ENCODE peak calls at places on chromosomes 11 and 22, in five cellular contexts. Z, X, A, L and K are unnamed samples.

GRCh38 chr22:22342697-22343602 is 98.4 kb downstream of the VPREB1 start:
- DNase-seq in Z (peak; percentile 55), X (peak; percentile 52), A (no peak), L (peak; percentile 37), K (peak; percentile 43)

GRCh38 chr22:46085831-46086576 is 64.3 kb upstream of the PPARA start:
- DNase-seq in Z (no peak), X (no peak), A (no peak), L (peak; percentile 63), K (peak; percentile 90)

GRCh38 chr11:69080361-69080973 is 31.7 kb downstream of the TPCN2 start:
- DNase-seq in Z (no peak), X (no peak), A (no peak), L (peak; percentile 32), K (peak; percentile 40)

GRCh38 chr11:6618117-6619020 is 853 bp downstream of the TPP1 start:
- DNase-seq in Z (peak; percentile 31), X (peak; percentile 43), A (peak; percentile 59), L (peak; percentile 78), K (no peak)

GRCh38 chr11:19185516-19186052 is 16.2 kb downstream of the CSRP3 start:
- DNase-seq in Z (no peak), X (no peak), A (no peak), L (no peak), K (no peak)

GRCh38 chr11:69267395-69267805 is 26.6 kb upstream of the MYEOV start:
- DNase-seq in Z (no peak), X (no peak), A (no peak), L (no peak), K (no peak)

GRCh38 chr22:46865052-46865434 is 102.6 kb downstream of the TBC1D22A start:
- DNase-seq in Z (no peak), X (no peak), A (no peak), L (no peak), K (no peak)

GRCh38 chr11:102070766-102071165 is 23.5 kb downstream of the CFAP300 start:
- DNase-seq in Z (no peak), X (no peak), A (no peak), L (no peak), K (no peak)

GRCh38 chr22:29030618-29031235 is 30.9 kb downstream of the C22orf31 start:
- DNase-seq in Z (no peak), X (no peak), A (no peak), L (peak; percentile 86), K (peak; percentile 75)

GRCh38 chr11:58625826-58626460 is 3.5 kb downstream of the CNTF start:
- DNase-seq in Z (no peak), X (no peak), A (peak; percentile 30), L (peak; percentile 99), K (no peak)

GRCh38 chr11:111044751-111045407 is 200.6 kb upstream of the POU2AF2 start:
- DNase-seq in Z (no peak), X (no peak), A (no peak), L (no peak), K (no peak)

GRCh38 chr11:614583-615452 is 932 bp downstream of the IRF7 start:
- DNase-seq in Z (no peak), X (no peak), A (no peak), L (no peak), K (no peak)

GRCh38 chr11:2647953-2648352 is 51.8 kb downstream of the KCNQ1OT1 start:
- DNase-seq in Z (no peak), X (no peak), A (no peak), L (no peak), K (no peak)

GRCh38 chr11:78406568-78407196 is 10.9 kb downstream of the GAB2 start:
- DNase-seq in Z (no peak), X (no peak), A (no peak), L (peak; percentile 55), K (no peak)

GRCh38 chr11:65502852-65503603 is 4.2 kb downstream of the MALAT1 start:
- DNase-seq in Z (no peak), X (no peak), A (no peak), L (no peak), K (peak; percentile 69)

GRCh38 chr11:76889414-76889975 is 28.8 kb downstream of the ACER3 start:
- DNase-seq in Z (no peak), X (no peak), A (no peak), L (no peak), K (no peak)

GRCh38 chr11:108733479-108734116 is 68.7 kb downstream of the DDX10 start:
- DNase-seq in Z (peak; percentile 15), X (peak; percentile 4), A (no peak), L (peak; percentile 77), K (no peak)

GRCh38 chr22:45830531-45831245 is 146.3 kb downstream of the WNT7B start:
- DNase-seq in Z (no peak), X (no peak), A (no peak), L (peak; percentile 28), K (peak; percentile 48)

GRCh38 chr22:45200862-45201511 is 37.3 kb downstream of the NUP50 start:
- DNase-seq in Z (no peak), X (no peak), A (peak; percentile 92), L (no peak), K (no peak)

GRCh38 chr11:45896392-45897068 is 10.5 kb downstream of the FREY1 start:
- DNase-seq in Z (no peak), X (no peak), A (no peak), L (no peak), K (no peak)

GRCh38 chr11:76209956-76210885 is 3.9 kb upstream of the WNT11 start:
- DNase-seq in Z (no peak), X (no peak), A (no peak), L (peak; percentile 15), K (peak; percentile 52)

GRCh38 chr11:111264646-111265045 is 19.1 kb downstream of the POU2AF2 start:
- DNase-seq in Z (no peak), X (no peak), A (no peak), L (no peak), K (no peak)